ENCODE peak calls at places on chromosomes 16 and 17, in ten cellular contexts. K is KG1; G is foreskin keratinocyte; F is B cell; E is uterus; B is non-pigmented ciliary epithelial cell; H is NT2/D1; C is T follicular helper cell; Y is CD8-positive, alpha-beta memory T cell; J is AG04450. I is an unnamed sample.

GRCh38 chr17:44543213-44543904 is 13.9 kb upstream of the FZD2 start:
- DNase-seq in F (no peak), G (peak), K (no peak), J (peak), E (no peak), B (peak), C (no peak), Y (no peak), H (peak), I (no peak)

GRCh38 chr17:44898768-44899073 is 524 bp downstream of the EFTUD2 start:
- DNase-seq in H (no peak), E (no peak), F (no peak), G (no peak), C (no peak), K (peak), Y (no peak), J (no peak), B (no peak), I (peak)

GRCh38 chr16:4317471-4318170 is 1.8 kb downstream of the GLIS2 start:
- DNase-seq in E (peak), C (no peak), G (no peak), K (no peak), H (no peak), Y (no peak), B (no peak), F (no peak), J (no peak), I (no peak)

GRCh38 chr17:33651631-33652030 is 358.5 kb upstream of the ASIC2 start:
- DNase-seq in Y (no peak), J (no peak), G (peak), F (no peak), K (no peak), E (no peak), H (no peak), B (no peak), C (no peak), I (no peak)

GRCh38 chr16:54407596-54407995 is 121.0 kb upstream of the IRX3 start:
- DNase-seq in K (no peak), H (no peak), J (no peak), G (peak), E (no peak), F (no peak), Y (no peak), C (no peak), B (peak), I (no peak)

GRCh38 chr17:234163-235047 is 53.0 kb upstream of the DOC2B start:
- DNase-seq in G (no peak), C (no peak), E (no peak), H (no peak), J (no peak), F (no peak), B (no peak), K (no peak), Y (no peak), I (peak)

GRCh38 chr17:64319531-64319930 is 56.5 kb upstream of the TEX2 start:
- DNase-seq in G (no peak), C (no peak), J (no peak), K (no peak), Y (no peak), F (no peak), B (no peak), E (no peak), H (no peak), I (no peak)

GRCh38 chr16:7679899-7680298 is 347.3 kb downstream of the RBFOX1 start:
- DNase-seq in C (no peak), F (no peak), G (no peak), H (no peak), J (no peak), B (no peak), E (no peak), K (no peak), Y (no peak), I (no peak)

GRCh38 chr17:44209786-44210341 is 9.6 kb downstream of the UBTF start:
- DNase-seq in E (no peak), F (no peak), H (no peak), J (no peak), G (no peak), K (no peak), Y (no peak), C (no peak), B (no peak), I (no peak)

GRCh38 chr17:78896834-78897638 is 6.0 kb downstream of the CEP295NL start:
- DNase-seq in G (no peak), Y (no peak), F (no peak), J (no peak), H (no peak), K (no peak), C (no peak), E (no peak), B (no peak), I (no peak)

GRCh38 chr17:7043544-7044268 is at the start of gene SLC16A11:
- DNase-seq in K (no peak), C (no peak), J (no peak), B (no peak), G (no peak), Y (no peak), F (peak), E (no peak), H (no peak), I (no peak)

GRCh38 chr16:777826-778225 is 10.4 kb downstream of the RPUSD1 start:
- DNase-seq in K (no peak), B (no peak), F (no peak), J (no peak), Y (no peak), E (no peak), C (no peak), H (no peak), G (no peak), I (no peak)

GRCh38 chr17:3556905-3557767 is 476 bp downstream of the TRPV3 start:
- DNase-seq in H (no peak), Y (no peak), J (no peak), F (peak), B (no peak), G (no peak), C (no peak), E (no peak), K (no peak), I (no peak)

GRCh38 chr17:78658281-78658785 is 81.1 kb upstream of the DNAH17 start:
- DNase-seq in J (no peak), G (no peak), B (no peak), Y (no peak), K (no peak), E (no peak), C (no peak), F (no peak), H (no peak), I (no peak)

GRCh38 chr17:2302740-2303277 is 776 bp downstream of the SMG6 start:
- DNase-seq in C (no peak), G (peak), J (no peak), K (no peak), Y (no peak), B (no peak), F (no peak), H (no peak), E (no peak), I (no peak)

GRCh38 chr16:69595127-69596036 is 29.6 kb downstream of the NFAT5 start:
- DNase-seq in E (no peak), F (no peak), Y (no peak), K (no peak), H (no peak), J (no peak), G (peak), B (peak), C (no peak), I (no peak)

GRCh38 chr17:46841561-46842379 is 9.6 kb upstream of the WNT9B start:
- DNase-seq in J (no peak), H (no peak), C (no peak), G (no peak), Y (no peak), B (no peak), E (no peak), K (no peak), F (peak), I (no peak)

GRCh38 chr17:39960406-39961053 is 2.3 kb upstream of the GSDMA start:
- DNase-seq in C (no peak), G (no peak), B (no peak), F (no peak), K (no peak), H (no peak), Y (no peak), E (no peak), J (no peak), I (no peak)

GRCh38 chr17:8466466-8466865 is 30.8 kb downstream of the NDEL1 start:
- DNase-seq in G (no peak), K (no peak), F (no peak), C (no peak), Y (no peak), E (no peak), J (peak), B (no peak), H (no peak), I (no peak)

GRCh38 chr17:7436556-7437368 is 1.5 kb downstream of the TMEM102 start:
- DNase-seq in G (peak), J (no peak), Y (peak), B (no peak), H (peak), F (peak), E (peak), K (no peak), C (peak), I (peak)

GRCh38 chr17:51372345-51373004 is 112.1 kb downstream of the UTP18 start:
- DNase-seq in F (peak), J (no peak), C (no peak), Y (no peak), B (no peak), G (no peak), K (peak), E (no peak), H (peak), I (peak)

GRCh38 chr17:51428668-51429486 is 168.5 kb downstream of the UTP18 start:
- DNase-seq in J (no peak), K (no peak), H (no peak), Y (no peak), E (no peak), G (no peak), C (no peak), B (no peak), F (no peak), I (no peak)

GRCh38 chr17:77466140-77466539 is 325.4 kb downstream of the SEC14L1 start:
- DNase-seq in B (no peak), H (peak), C (no peak), G (no peak), J (no peak), F (no peak), K (no peak), E (no peak), Y (no peak), I (no peak)

GRCh38 chr16:855471-855870 is 54.9 kb upstream of the GNG13 start:
- DNase-seq in B (no peak), Y (no peak), H (no peak), E (no peak), K (no peak), C (no peak), G (no peak), F (no peak), J (no peak), I (no peak)

GRCh38 chr16:70705056-70705455 is 19.2 kb upstream of the MTSS2 start:
- DNase-seq in C (no peak), J (no peak), G (no peak), H (no peak), F (no peak), E (no peak), K (no peak), B (no peak), Y (no peak), I (no peak)

GRCh38 chr17:80959330-80960036 is 32.2 kb upstream of the CHMP6 start:
- DNase-seq in Y (no peak), H (no peak), C (no peak), B (no peak), J (peak), F (no peak), G (no peak), E (peak), K (no peak), I (no peak)

GRCh38 chr16:53372942-53373871 is 61.1 kb upstream of the RBL2 start:
- DNase-seq in K (no peak), J (no peak), F (peak), Y (peak), H (peak), C (peak), E (no peak), G (peak), B (no peak), I (no peak)

GRCh38 chr17:39225974-39226683 is 384 bp upstream of the STAC2 start:
- DNase-seq in B (no peak), E (peak), C (no peak), K (no peak), J (no peak), G (no peak), H (peak), Y (peak), F (peak), I (no peak)

GRCh38 chr17:73430165-73430680 is 118.4 kb upstream of the CDC42EP4 start:
- DNase-seq in C (no peak), G (no peak), B (no peak), J (no peak), H (no peak), Y (no peak), F (no peak), K (no peak), E (no peak), I (no peak)

GRCh38 chr17:65362826-65363225 is 198.6 kb downstream of the AXIN2 start:
- DNase-seq in G (no peak), J (no peak), H (no peak), K (no peak), B (no peak), C (no peak), F (no peak), Y (no peak), E (no peak), I (no peak)

GRCh38 chr17:75113798-75114551 is 4.2 kb downstream of the ARMC7 start:
- DNase-seq in C (peak), G (no peak), J (peak), B (no peak), K (peak), Y (peak), F (peak), E (peak), H (peak), I (peak)

GRCh38 chr17:80501739-80502577 is 25.6 kb upstream of the NPTX1 start:
- DNase-seq in G (peak), F (no peak), B (no peak), Y (no peak), C (no peak), J (no peak), K (no peak), E (peak), H (no peak), I (no peak)

GRCh38 chr17:81054308-81054707 is 19.4 kb downstream of the BAIAP2 start:
- DNase-seq in B (no peak), J (no peak), E (no peak), G (no peak), C (no peak), K (no peak), F (no peak), Y (no peak), H (no peak), I (no peak)

I was measured in Kasumi-1.